ENCODE peak calls at places on chromosomes 7 and 10, in six cellular contexts. C, G, K, L, O and B are unnamed samples.

GRCh38 chr7:135812151-135812550 is 63.5 kb upstream of the FAM180A start:
- DNase-seq in C (no peak), G (no peak), K (no peak), L (no peak), O (no peak), B (no peak)

GRCh38 chr7:105943486-105943885 is 19.6 kb upstream of the CDHR3 start:
- DNase-seq in C (no peak), G (no peak), K (no peak), L (no peak), O (no peak), B (no peak)

GRCh38 chr7:32472015-32472414 is 18.2 kb downstream of the LSM5 start:
- DNase-seq in C (no peak), G (no peak), K (no peak), L (no peak), O (no peak), B (no peak)

GRCh38 chr7:26593405-26593804 is 271.0 kb downstream of the SKAP2 start:
- DNase-seq in C (no peak), G (no peak), K (no peak), L (no peak), O (peak), B (peak)

GRCh38 chr10:3499120-3499519 is 285.9 kb downstream of the KLF6 start:
- DNase-seq in C (no peak), G (no peak), K (no peak), L (no peak), O (no peak), B (no peak)

GRCh38 chr10:44956176-44956575 is 3.4 kb upstream of the RASSF4 start:
- DNase-seq in C (no peak), G (no peak), K (no peak), L (no peak), O (no peak), B (peak)

GRCh38 chr10:119651514-119652327 is 541 bp downstream of the BAG3 start:
- DNase-seq in C (no peak), G (no peak), K (no peak), L (no peak), O (peak), B (peak)

GRCh38 chr7:6271091-6271658 is 1.2 kb downstream of the CYTH3 start:
- DNase-seq in C (peak), G (no peak), K (no peak), L (peak), O (no peak), B (no peak)

GRCh38 chr10:62594093-62594520 is 210.4 kb upstream of the ADO start:
- DNase-seq in C (peak), G (no peak), K (peak), L (peak), O (peak), B (peak)

GRCh38 chr7:29281782-29282541 is 87.4 kb downstream of the CHN2 start:
- DNase-seq in C (no peak), G (no peak), K (no peak), L (no peak), O (no peak), B (no peak)

GRCh38 chr10:17001297-17001744 is 128.3 kb downstream of the CUBN start:
- DNase-seq in C (no peak), G (no peak), K (no peak), L (no peak), O (no peak), B (no peak)

GRCh38 chr7:102469351-102469971 is 4.7 kb downstream of the LRWD1 start:
- DNase-seq in C (no peak), G (no peak), K (no peak), L (no peak), O (no peak), B (peak)

GRCh38 chr7:13822678-13823077 is 166.8 kb downstream of the ETV1 start:
- DNase-seq in C (peak), G (no peak), K (no peak), L (no peak), O (no peak), B (no peak)

GRCh38 chr7:3754488-3755365 is 453.7 kb downstream of the SDK1 start:
- DNase-seq in C (no peak), G (no peak), K (no peak), L (no peak), O (no peak), B (no peak)

GRCh38 chr10:101666025-101666424 is 28.9 kb downstream of the FBXW4 start:
- DNase-seq in C (no peak), G (no peak), K (no peak), L (no peak), O (no peak), B (no peak)

GRCh38 chr10:44806895-44807294 is 104.2 kb upstream of the TMEM72 start:
- DNase-seq in C (no peak), G (no peak), K (no peak), L (no peak), O (no peak), B (no peak)

GRCh38 chr7:114791771-114792170 is 130.1 kb upstream of the MDFIC start:
- DNase-seq in C (no peak), G (no peak), K (no peak), L (no peak), O (no peak), B (no peak)

GRCh38 chr10:50398823-50399222 is 147.5 kb upstream of the ASAH2 start:
- DNase-seq in C (no peak), G (no peak), K (no peak), L (no peak), O (no peak), B (no peak)

GRCh38 chr10:31299119-31299518 is 19.9 kb upstream of the ZEB1 start:
- DNase-seq in C (peak), G (no peak), K (no peak), L (no peak), O (no peak), B (no peak)

GRCh38 chr7:148356303-148356702 is 234.3 kb upstream of the C7orf33 start:
- DNase-seq in C (no peak), G (no peak), K (no peak), L (no peak), O (no peak), B (no peak)

GRCh38 chr7:69588773-69589172 is 9.5 kb upstream of the AUTS2 start:
- DNase-seq in C (no peak), G (no peak), K (no peak), L (no peak), O (no peak), B (no peak)

GRCh38 chr7:66880009-66880554 is 40.9 kb upstream of the TMEM248 start:
- DNase-seq in C (no peak), G (no peak), K (no peak), L (no peak), O (no peak), B (no peak)

GRCh38 chr7:22983257-22983855 is 30.6 kb downstream of the HYCC1 start:
- DNase-seq in C (no peak), G (no peak), K (no peak), L (no peak), O (no peak), B (no peak)

GRCh38 chr7:105454058-105454739 is 65.5 kb upstream of the SRPK2 start:
- DNase-seq in C (no peak), G (no peak), K (no peak), L (no peak), O (no peak), B (no peak)

GRCh38 chr10:88385601-88386203 is 197.4 kb downstream of the RNLS start:
- DNase-seq in C (peak), G (peak), K (peak), L (peak), O (no peak), B (peak)

GRCh38 chr7:44962483-44963251 is 16.1 kb downstream of the MYO1G start:
- DNase-seq in C (peak), G (no peak), K (no peak), L (no peak), O (no peak), B (no peak)

GRCh38 chr7:5380350-5381210 is 43.1 kb downstream of the TNRC18 start:
- DNase-seq in C (no peak), G (no peak), K (no peak), L (no peak), O (no peak), B (no peak)

GRCh38 chr10:120161116-120161515 is 268.6 kb downstream of the SEC23IP start:
- DNase-seq in C (no peak), G (no peak), K (no peak), L (no peak), O (no peak), B (no peak)

GRCh38 chr10:77837248-77837924 is 89.2 kb downstream of the DLG5 start:
- DNase-seq in C (no peak), G (peak), K (peak), L (peak), O (no peak), B (no peak)

GRCh38 chr7:28075674-28076358 is 104.8 kb downstream of the JAZF1 start:
- DNase-seq in C (no peak), G (no peak), K (no peak), L (no peak), O (no peak), B (no peak)

GRCh38 chr10:5070648-5071410 is 23.4 kb upstream of the AKR1C3 start:
- DNase-seq in C (no peak), G (no peak), K (no peak), L (no peak), O (no peak), B (no peak)

GRCh38 chr7:85535974-85536729 is 349.3 kb upstream of the SEMA3D start:
- DNase-seq in C (no peak), G (no peak), K (no peak), L (no peak), O (no peak), B (no peak)

GRCh38 chr7:45407730-45408406 is 166.3 kb upstream of the ADCY1 start:
- DNase-seq in C (no peak), G (no peak), K (no peak), L (no peak), O (no peak), B (peak)

GRCh38 chr7:70259497-70259896 is 661.2 kb downstream of the AUTS2 start:
- DNase-seq in C (no peak), G (no peak), K (no peak), L (no peak), O (no peak), B (peak)

GRCh38 chr7:113120647-113121046 is 2.3 kb upstream of the SMIM30 start:
- DNase-seq in C (no peak), G (no peak), K (no peak), L (no peak), O (no peak), B (no peak)